ENCODE peak calls at places on chromosome 5, in ten cellular contexts. G, V, U, J, P, Z, F, S, K and E are unnamed samples. For H3K27me3 and H3K4me1, the result is how much of the 10 kb centered on the place peaks cover.

GRCh38 chr5:35856186-35857003 is at the start of gene IL7R:
- DNase-seq in G (no peak), V (no peak), U (no peak), J (no peak), P (no peak), Z (peak), F (no peak), S (peak), K (no peak), E (no peak)

GRCh38 chr5:56110646-56111403 is 116.1 kb upstream of the IL6ST start:
- DNase-seq in G (no peak), V (no peak), U (no peak), J (no peak), P (no peak), Z (peak), F (no peak), S (no peak), K (no peak), E (no peak)

GRCh38 chr5:141777711-141778110 is 95.7 kb upstream of the ARAP3 start:
- DNase-seq in G (no peak), V (no peak), U (no peak), J (no peak), P (no peak), Z (no peak), F (no peak), S (no peak), K (no peak), E (no peak)

GRCh38 chr5:112948455-112948854 is 26.4 kb upstream of the REEP5 start:
- DNase-seq in G (no peak), V (no peak), U (no peak), J (no peak), P (no peak), Z (no peak), F (no peak), S (no peak), K (no peak), E (no peak)

GRCh38 chr5:177600458-177601018 is 606 bp downstream of the B4GALT7 start:
- DNase-seq in G (no peak), V (no peak), U (no peak), J (no peak), P (no peak), Z (peak), F (no peak), S (peak), K (no peak), E (no peak)

GRCh38 chr5:109411627-109412026 is 1.9 kb upstream of the PJA2 start:
- DNase-seq in G (no peak), V (no peak), U (peak), J (no peak), P (no peak), Z (peak), F (no peak), S (peak), K (no peak), E (no peak)

GRCh38 chr5:14172149-14172795 is 29.1 kb downstream of the TRIO start:
- DNase-seq in G (no peak), V (no peak), U (no peak), J (no peak), P (no peak), Z (no peak), F (no peak), S (no peak), K (peak), E (no peak)

GRCh38 chr5:154464435-154464834 is 13.6 kb downstream of the HAND1 start:
- DNase-seq in G (no peak), V (no peak), U (no peak), J (no peak), P (no peak), Z (no peak), F (no peak), S (no peak), K (no peak), E (no peak)

GRCh38 chr5:149940941-149941644 is 3.5 kb downstream of the PDE6A start:
- DNase-seq in G (no peak), V (no peak), U (no peak), J (no peak), P (no peak), Z (no peak), F (no peak), S (no peak), K (no peak), E (no peak)

GRCh38 chr5:97529354-97529753 is 346.3 kb upstream of the RIOK2 start:
- DNase-seq in G (no peak), V (no peak), U (peak), J (no peak), P (no peak), Z (no peak), F (no peak), S (no peak), K (no peak), E (no peak)

GRCh38 chr5:11903121-11903613 is 1.1 kb downstream of the CTNND2 start:
- DNase-seq in G (no peak), V (no peak), U (no peak), J (no peak), P (peak), Z (no peak), F (no peak), S (no peak), K (peak), E (no peak)

GRCh38 chr5:11902304-11902703 is 1.9 kb downstream of the CTNND2 start:
- DNase-seq in G (no peak), V (no peak), U (no peak), J (no peak), P (no peak), Z (no peak), F (no peak), S (no peak), K (peak), E (no peak)

GRCh38 chr5:11904270-11904906 is at the start of gene CTNND2:
- DNase-seq in G (no peak), V (no peak), U (peak), J (peak), P (peak), Z (no peak), F (peak), S (peak), K (peak), E (peak)

GRCh38 chr5:11905209-11905608 is 963 bp upstream of the CTNND2 start:
- DNase-seq in G (no peak), V (no peak), U (no peak), J (no peak), P (no peak), Z (no peak), F (no peak), S (no peak), K (peak), E (no peak)

GRCh38 chr5:11903614-11904269 is 504 bp downstream of the CTNND2 start:
- DNase-seq in G (no peak), V (no peak), U (peak), J (no peak), P (peak), Z (no peak), F (no peak), S (no peak), K (peak), E (peak)
- H3K27me3 ChIP-seq in G (under half), V (under half), U (under half), J (under half), P (half or more), Z (under half), F (under half), S (under half), K (half or more), E (under half)

GRCh38 chr5:72295539-72295938 is 24.5 kb downstream of the MRPS27 start:
- DNase-seq in G (no peak), V (no peak), U (no peak), J (no peak), P (no peak), Z (no peak), F (no peak), S (no peak), K (no peak), E (no peak)

GRCh38 chr5:72293495-72294055 is 26.5 kb downstream of the MRPS27 start:
- DNase-seq in G (no peak), V (no peak), U (no peak), J (no peak), P (no peak), Z (no peak), F (no peak), S (no peak), K (no peak), E (no peak)

GRCh38 chr5:72298711-72299110 is 21.3 kb downstream of the MRPS27 start:
- DNase-seq in G (no peak), V (no peak), U (no peak), J (no peak), P (no peak), Z (no peak), F (no peak), S (no peak), K (no peak), E (no peak)

GRCh38 chr5:72294473-72294872 is 25.6 kb downstream of the MRPS27 start:
- DNase-seq in G (no peak), V (no peak), U (no peak), J (no peak), P (no peak), Z (no peak), F (no peak), S (no peak), K (no peak), E (no peak)

GRCh38 chr5:72296251-72296650 is 23.8 kb downstream of the MRPS27 start:
- DNase-seq in G (no peak), V (no peak), U (no peak), J (no peak), P (no peak), Z (no peak), F (no peak), S (no peak), K (no peak), E (no peak)
- H3K4me1 ChIP-seq in G (under half), V (under half), U (under half), J (under half), P (under half), Z (under half), F (under half), S (under half), K (under half), E (under half)

GRCh38 chr5:140075371-140075770 is 32.3 kb upstream of the NRG2 start:
- DNase-seq in G (no peak), V (no peak), U (peak), J (no peak), P (no peak), Z (peak), F (no peak), S (no peak), K (no peak), E (no peak)
- H3K27me3 ChIP-seq in G (under half), V (under half), U (under half), J (under half), P (half or more), Z (under half), F (under half), S (under half), K (half or more), E (under half)

GRCh38 chr5:139636207-139636792 is 11.8 kb upstream of the CXXC5 start:
- DNase-seq in G (no peak), V (peak), U (no peak), J (no peak), P (no peak), Z (no peak), F (no peak), S (no peak), K (no peak), E (no peak)

GRCh38 chr5:139638090-139638735 is 9.9 kb upstream of the CXXC5 start:
- DNase-seq in G (peak), V (no peak), U (no peak), J (no peak), P (no peak), Z (peak), F (no peak), S (peak), K (peak), E (peak)

GRCh38 chr5:139635606-139636206 is 12.4 kb upstream of the CXXC5 start:
- DNase-seq in G (peak), V (no peak), U (peak), J (no peak), P (peak), Z (peak), F (no peak), S (peak), K (peak), E (peak)

GRCh38 chr5:139637438-139638089 is 10.6 kb upstream of the CXXC5 start:
- DNase-seq in G (peak), V (peak), U (peak), J (no peak), P (peak), Z (peak), F (no peak), S (peak), K (peak), E (peak)

DNA sequence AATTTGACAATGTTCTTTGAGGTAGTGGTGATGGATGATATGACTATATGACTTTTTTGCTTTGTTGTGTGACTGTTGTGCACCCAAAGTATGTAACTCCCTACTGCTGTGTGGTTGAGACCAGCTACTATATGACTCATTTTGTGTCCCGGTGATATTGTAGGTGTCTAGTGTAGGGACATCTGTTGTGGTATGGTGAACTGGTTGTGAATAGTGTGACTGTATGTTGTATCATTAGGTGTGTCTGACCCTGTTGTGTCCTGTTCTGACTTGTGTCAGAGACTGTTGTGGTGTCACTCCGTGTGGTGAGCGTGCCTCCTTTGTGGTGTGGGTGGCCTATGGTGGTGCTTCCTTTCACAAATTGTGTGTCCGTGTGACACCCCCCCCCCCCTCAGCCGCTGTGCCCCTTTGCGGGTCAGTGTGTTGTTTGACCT is 11.2 kb upstream of the CXXC5 start:
- DNase-seq in G (no peak), V (no peak), U (no peak), J (no peak), P (no peak), Z (peak), F (no peak), S (no peak), K (no peak), E (no peak)
- H3K4me1 ChIP-seq in G (under half), V (under half), U (under half), J (under half), P (under half), Z (under half), F (under half), S (under half), K (under half), E (under half)

GRCh38 chr5:102411-103043 is 10.6 kb downstream of the PLEKHG4B start:
- DNase-seq in G (no peak), V (no peak), U (no peak), J (no peak), P (no peak), Z (peak), F (no peak), S (no peak), K (no peak), E (no peak)
- H3K27me3 ChIP-seq in G (under half), V (under half), U (under half), J (under half), P (under half), Z (under half), F (under half), S (under half), K (under half), E (under half)